ENCODE peak calls at places on chromosomes 11 and 22, in six cellular contexts. N, K, P, D, V and I are unnamed samples.

GRCh38 chr11:68354181-68354872 is 41.9 kb downstream of the LRP5 start:
- DNase-seq in N (no peak), K (peak), V (peak), D (peak), P (peak), I (peak)

GRCh38 chr22:36942561-36942960 is 29.1 kb downstream of the CSF2RB start:
- DNase-seq in P (no peak), N (no peak), K (no peak), D (no peak), V (no peak), I (no peak)

GRCh38 chr11:82944198-82944597 is 42.7 kb downstream of the DDIAS start:
- DNase-seq in K (no peak), P (no peak), D (no peak), V (no peak), N (no peak), I (no peak)

GRCh38 chr11:113174862-113175261 is 139.5 kb upstream of the TTC12 start:
- DNase-seq in K (no peak), V (no peak), N (no peak), P (no peak), D (no peak), I (no peak)

GRCh38 chr11:128948583-128948982 is 5.9 kb upstream of the TP53AIP1 start:
- DNase-seq in V (no peak), N (no peak), K (no peak), D (no peak), P (no peak), I (no peak)

GRCh38 chr11:127862406-127862805 is 725.0 kb downstream of the ETS1 start:
- DNase-seq in P (no peak), N (no peak), D (no peak), V (no peak), K (peak), I (no peak)

GRCh38 chr11:45371251-45371749 is 85.2 kb upstream of the SYT13 start:
- DNase-seq in K (peak), P (peak), N (peak), D (peak), V (peak), I (no peak)

GRCh38 chr11:111148116-111148515 is 97.4 kb upstream of the POU2AF2 start:
- DNase-seq in K (peak), N (no peak), V (no peak), D (no peak), P (no peak), I (no peak)

GRCh38 chr22:42805998-42806481 is 51.0 kb downstream of the ARFGAP3 start:
- DNase-seq in N (no peak), K (no peak), D (peak), V (no peak), P (no peak), I (no peak)

GRCh38 chr11:62556102-62556871 is 9.7 kb upstream of the AHNAK start:
- DNase-seq in N (peak), K (peak), P (peak), D (peak), V (peak), I (peak)

GRCh38 chr11:130315354-130315970 is 745 bp upstream of the ZBTB44 start:
- DNase-seq in K (peak), V (peak), P (no peak), D (peak), N (peak), I (no peak)

GRCh38 chr11:106668147-106668546 is 350.1 kb downstream of the GUCY1A2 start:
- DNase-seq in N (no peak), V (no peak), D (no peak), P (no peak), K (peak), I (peak)

GRCh38 chr22:42662114-42663021 is 13.2 kb upstream of the CYB5R3 start:
- DNase-seq in P (no peak), K (peak), V (peak), N (peak), D (peak), I (no peak)

GRCh38 chr11:34426766-34427170 is 12.0 kb upstream of the CAT start:
- DNase-seq in K (no peak), N (no peak), V (no peak), P (no peak), D (no peak), I (no peak)

GRCh38 chr22:35728639-35729308 is 11.1 kb downstream of the APOL5 start:
- DNase-seq in P (peak), N (no peak), V (no peak), K (peak), D (peak), I (no peak)

GRCh38 chr22:21947040-21948014 is 5.3 kb downstream of the PPM1F start:
- DNase-seq in N (no peak), K (peak), P (peak), V (no peak), D (no peak), I (no peak)

GRCh38 chr11:15119826-15120225 is 5.1 kb downstream of the INSC start:
- DNase-seq in V (no peak), N (no peak), P (no peak), D (no peak), K (peak), I (no peak)

GRCh38 chr22:37229012-37229804 is 14.9 kb downstream of the RAC2 start:
- DNase-seq in P (peak), D (no peak), K (peak), N (no peak), V (no peak), I (no peak)

GRCh38 chr22:19196841-19197612 is 18.5 kb upstream of the SLC25A1 start:
- DNase-seq in P (no peak), V (no peak), K (no peak), D (no peak), N (no peak), I (no peak)

GRCh38 chr11:121257976-121258375 is 34.6 kb upstream of the SC5D start:
- DNase-seq in P (peak), V (no peak), K (peak), D (no peak), N (no peak), I (no peak)

GRCh38 chr11:63847363-63847762 is 8.5 kb downstream of the MARK2 start:
- DNase-seq in D (peak), K (peak), P (peak), V (no peak), N (no peak), I (no peak)

GRCh38 chr11:96340555-96340885 is 2.5 kb downstream of the MAML2 start:
- DNase-seq in V (no peak), P (no peak), K (no peak), N (no peak), D (no peak), I (no peak)

GRCh38 chr22:44091021-44091721 is 67.1 kb downstream of the PARVB start:
- DNase-seq in P (no peak), N (no peak), D (no peak), V (no peak), K (peak), I (no peak)

GRCh38 chr22:37496651-37497599 is 10.7 kb upstream of the MFNG start:
- DNase-seq in P (peak), D (no peak), K (peak), V (no peak), N (no peak), I (peak)

GRCh38 chr11:64834723-64835615 is 9.5 kb downstream of the CDC42BPG start:
- DNase-seq in K (peak), D (peak), N (no peak), P (peak), V (no peak), I (no peak)

GRCh38 chr22:37566329-37566837 is 6.1 kb downstream of the CDC42EP1 start:
- DNase-seq in P (no peak), N (peak), K (no peak), V (no peak), D (no peak), I (no peak)

GRCh38 chr11:11780843-11781242 is 60.9 kb upstream of the USP47 start:
- DNase-seq in P (no peak), D (no peak), K (no peak), V (no peak), N (no peak), I (no peak)

GRCh38 chr22:19117111-19117512 is 5.1 kb downstream of the DGCR2 start:
- DNase-seq in N (no peak), V (no peak), D (no peak), K (no peak), P (no peak), I (no peak)

GRCh38 chr11:73647459-73648100 is 1.2 kb downstream of the PLEKHB1 start:
- DNase-seq in K (peak), N (peak), P (peak), D (peak), V (peak), I (no peak)

GRCh38 chr11:73645972-73646631 is at the start of gene PLEKHB1:
- DNase-seq in N (no peak), K (no peak), V (no peak), D (no peak), P (no peak), I (no peak)

GRCh38 chr11:73650400-73650799 is 4.0 kb downstream of the PLEKHB1 start:
- DNase-seq in P (no peak), D (no peak), K (no peak), V (no peak), N (no peak), I (no peak)

GRCh38 chr11:73649206-73649605 is 2.8 kb downstream of the PLEKHB1 start:
- DNase-seq in K (no peak), P (no peak), D (no peak), N (no peak), V (no peak), I (no peak)

GRCh38 chr11:73648629-73649046 is 2.3 kb downstream of the PLEKHB1 start:
- DNase-seq in K (no peak), N (no peak), V (no peak), D (no peak), P (no peak), I (no peak)
- H3K4me3 ChIP-seq in K (no peak), N (no peak), V (no peak), D (no peak), P (no peak), I (no peak)

DNA sequence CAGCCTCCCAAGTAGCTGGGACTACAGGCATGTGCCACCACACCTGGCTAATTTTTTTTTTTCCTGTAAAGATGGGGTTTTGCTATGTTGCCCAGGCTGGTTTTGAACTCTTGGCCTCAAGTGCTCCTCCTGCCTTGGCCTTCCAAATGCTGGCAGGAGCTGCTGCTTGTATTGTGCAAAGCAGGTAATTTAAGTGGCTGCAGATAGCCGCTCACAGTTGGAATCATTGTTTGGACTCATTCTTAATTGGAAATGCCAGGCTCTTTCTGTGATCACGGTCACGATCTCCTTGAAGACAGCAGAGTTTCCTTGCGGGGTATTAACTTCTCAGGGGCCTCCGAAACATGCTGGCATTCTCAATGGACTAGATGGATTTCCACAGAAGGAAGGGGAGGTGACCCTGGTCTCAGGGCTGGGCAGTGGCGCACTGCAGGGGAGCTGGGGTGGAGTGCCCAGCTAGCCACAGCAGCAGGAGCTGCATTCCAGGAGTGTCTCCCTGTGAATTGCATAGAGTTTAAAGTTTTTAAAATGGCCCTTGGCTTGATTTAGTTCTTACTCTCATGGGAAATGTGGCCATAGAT is 136.1 kb downstream of the MORC2 start:
- DNase-seq in D (no peak), N (no peak), K (no peak), V (no peak), P (no peak), I (no peak)
- TF ChIP-seq CTCF in D (no peak), N (no peak), K (no peak), V (no peak), P (no peak), I (no peak)

DNA sequence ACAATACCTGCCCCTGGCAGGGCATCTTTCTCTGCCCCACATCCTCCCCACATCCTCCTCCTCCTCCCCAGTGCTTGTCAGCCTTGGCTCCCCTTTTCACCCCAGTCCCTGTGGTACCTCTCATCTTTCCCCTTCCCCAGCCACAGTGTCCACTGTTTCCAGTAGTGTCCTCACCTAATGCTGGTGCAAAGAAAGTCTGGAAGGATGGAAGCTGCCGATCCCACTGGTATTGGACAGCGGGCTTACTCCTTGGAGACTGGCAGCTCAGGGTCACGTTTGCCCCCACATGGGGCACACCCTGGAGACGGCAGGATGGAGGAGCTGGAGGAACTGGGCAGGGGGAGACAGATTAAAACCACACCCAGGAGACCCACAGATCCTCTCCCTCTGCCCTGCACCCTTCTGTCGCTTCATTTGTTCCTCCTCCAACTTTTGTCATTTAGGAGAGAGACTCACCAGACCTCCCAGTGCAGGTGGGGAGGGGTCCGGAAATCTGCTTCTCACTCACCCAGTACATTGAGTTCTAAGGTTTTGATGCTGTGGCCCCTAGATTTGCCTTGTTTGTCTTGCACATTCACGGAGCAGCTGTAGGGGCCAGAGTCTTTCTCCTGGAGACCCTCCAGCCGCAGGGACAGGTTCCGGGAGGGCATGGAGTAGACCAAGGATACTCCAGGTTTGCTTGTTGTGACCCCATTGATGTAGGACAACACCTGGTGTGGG is 4.1 kb upstream of the VSIG2 start:
- DNase-seq in V (no peak), N (no peak), K (no peak), D (no peak), P (no peak), I (no peak)
- H3K4me3 ChIP-seq in V (no peak), N (no peak), K (no peak), D (no peak), P (no peak), I (no peak)

DNA sequence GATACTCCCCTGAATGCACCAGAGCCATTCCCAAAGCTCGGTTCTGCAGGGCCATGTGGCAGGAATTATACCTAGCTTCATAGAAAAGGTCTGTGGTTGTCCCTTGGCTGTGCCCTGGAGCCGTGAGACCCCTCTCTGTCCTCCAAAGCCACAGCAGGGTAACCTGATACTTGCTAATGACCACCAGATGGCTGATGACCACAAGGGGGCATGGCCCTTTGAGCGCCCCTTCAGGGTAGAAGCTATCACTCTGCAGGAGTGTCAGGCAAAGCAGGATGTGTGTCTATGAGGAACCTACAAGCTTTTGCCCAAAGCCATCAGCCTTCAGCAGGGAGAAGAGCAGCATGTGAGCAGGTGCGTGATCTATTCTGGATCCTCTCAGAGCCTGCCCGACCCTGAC is 95.3 kb downstream of the NTM start:
- DNase-seq in D (no peak), P (no peak), K (no peak), N (no peak), V (no peak), I (no peak)
- TF ChIP-seq CTCF in D (no peak), P (no peak), K (no peak), N (no peak), V (no peak), I (no peak)

DNA sequence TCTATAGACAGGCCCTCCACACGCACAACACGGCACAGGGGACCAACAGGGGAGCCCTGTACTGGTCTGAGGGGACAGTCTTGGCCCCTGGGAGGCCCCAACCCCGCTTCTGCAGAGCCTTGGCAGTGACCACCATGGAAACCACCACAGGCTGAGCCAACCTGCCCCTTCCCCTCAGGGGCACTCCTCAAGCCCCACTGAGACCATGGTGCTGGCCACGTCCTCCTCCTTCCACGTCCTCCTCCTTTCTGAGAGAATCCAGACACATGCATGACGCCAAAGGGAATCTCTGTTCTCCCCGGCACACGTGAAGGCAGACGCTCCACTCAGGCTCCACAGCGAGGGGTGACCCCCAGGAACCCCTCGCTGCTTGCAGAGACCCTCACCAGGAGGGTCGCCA is 2.7 kb downstream of the BRD1 start:
- DNase-seq in N (no peak), D (no peak), P (no peak), K (no peak), V (no peak), I (no peak)
- H3K4me3 ChIP-seq in N (peak), D (no peak), P (no peak), K (no peak), V (no peak), I (peak)

DNA sequence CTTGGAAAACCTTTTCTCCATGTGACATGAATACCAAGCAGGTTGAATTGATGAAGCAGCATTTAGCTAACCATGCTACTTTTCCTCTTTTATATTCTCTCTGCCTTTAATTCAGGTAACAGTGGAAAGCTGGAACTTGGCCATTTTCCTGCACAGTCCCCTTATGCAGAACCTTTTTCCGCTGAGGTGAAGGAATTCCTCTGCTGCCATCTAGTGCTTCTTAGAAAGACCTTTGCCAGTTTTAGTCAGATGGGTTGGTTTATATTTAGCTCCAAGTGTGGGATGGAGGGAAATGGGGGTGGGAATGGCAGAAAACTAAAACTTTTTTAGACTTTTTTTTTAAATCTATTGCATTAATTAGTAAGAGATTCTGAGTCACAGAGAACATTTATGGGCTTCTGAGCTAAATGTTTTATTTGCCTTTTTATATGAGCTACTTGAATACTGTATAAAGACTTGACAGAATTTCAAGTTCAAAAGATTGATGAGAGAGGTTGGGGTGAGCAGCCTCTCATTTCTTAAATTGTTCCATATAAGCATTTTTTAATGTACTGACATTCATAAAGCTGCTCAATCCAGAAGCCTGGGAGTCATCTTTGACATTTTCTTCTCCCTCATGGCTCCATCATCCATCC is 153.9 kb upstream of the ZC3H12C start:
- DNase-seq in P (peak), D (no peak), V (no peak), K (peak), N (no peak), I (peak)
- TF ChIP-seq CTCF in P (peak), D (peak), V (peak), K (peak), N (peak), I (peak)

DNA sequence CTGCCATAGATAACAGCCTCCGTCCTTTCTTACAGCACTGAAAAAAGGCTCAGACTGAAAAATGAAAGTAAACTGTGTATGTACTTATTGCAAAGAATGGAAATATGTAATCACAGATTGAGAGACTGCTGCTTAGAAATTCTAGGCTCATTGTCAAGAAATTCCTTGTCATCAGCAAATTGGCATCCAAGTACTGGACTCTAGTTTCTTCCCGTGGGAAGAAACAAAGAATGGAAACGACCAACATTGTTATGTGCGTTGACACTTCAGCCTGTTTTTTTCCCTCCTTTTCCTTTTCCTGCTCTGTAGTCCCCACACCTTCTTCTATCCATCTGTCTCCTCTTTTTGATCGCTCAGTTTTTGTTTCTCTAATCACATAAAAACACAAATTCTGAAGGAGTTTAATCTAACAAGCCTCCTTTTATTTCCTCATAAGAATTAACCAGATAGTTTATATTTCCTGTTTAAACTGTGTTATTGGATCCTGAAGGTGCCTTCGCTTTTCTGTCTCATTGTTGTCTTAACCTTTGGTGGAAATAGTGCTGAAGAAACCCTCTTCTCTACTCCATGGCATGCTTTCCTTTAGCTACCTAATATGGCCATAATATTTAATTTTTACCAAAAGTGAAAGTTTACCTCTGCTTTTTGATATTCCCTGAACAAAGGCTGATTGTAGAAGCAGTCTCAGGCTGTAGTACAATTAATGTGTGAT is 20.0 kb upstream of the CASP12 start:
- DNase-seq in V (no peak), N (no peak), K (peak), D (no peak), P (no peak), I (peak)
- H3K4me3 ChIP-seq in V (peak), N (peak), K (peak), D (peak), P (peak), I (peak)

DNA sequence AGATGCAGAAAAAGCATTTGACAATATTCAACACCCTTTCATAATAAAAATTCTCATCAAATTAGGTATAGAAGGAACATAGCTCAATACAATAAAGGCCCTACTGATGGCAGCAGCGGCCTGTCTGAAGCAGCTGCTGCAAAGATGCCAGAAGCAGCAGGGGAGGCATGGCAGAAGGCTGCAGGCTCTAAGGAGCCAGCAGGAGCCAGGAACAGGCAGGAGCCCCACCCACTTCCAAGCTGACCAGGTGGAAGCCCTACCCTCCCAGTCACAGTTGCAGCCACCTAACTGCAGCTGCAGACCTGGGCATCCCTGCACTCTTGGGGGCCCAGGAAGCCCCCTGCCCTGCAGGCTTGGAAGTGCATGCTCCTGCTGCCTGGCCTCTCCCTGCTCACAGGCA is 18.2 kb upstream of the OR6A2 start:
- DNase-seq in D (no peak), K (no peak), N (no peak), P (no peak), V (no peak), I (no peak)
- TF ChIP-seq CTCF in D (no peak), K (no peak), N (no peak), P (no peak), V (no peak), I (no peak)